ENCODE peak calls at places on chromosomes 3 and 15, in nine cellular contexts. One of them, this sample, is unnamed.

GRCh38 chr3:9903238-9903624 is 583 bp downstream of the IL17RE start:
- DNase-seq in T-cell: no peak
- DNase-seq in fibroblast of lung: peak; percentile 50
- DNase-seq in Right ventricle myocardium superior: no peak
- DNase-seq in T-helper 9 cell: no peak
- DNase-seq in GM03348: peak; percentile 74
- DNase-seq in chondrocyte: no peak
- DNase-seq in right cardiac atrium: no peak
- DNase-seq in KG1: no peak
- DNase-seq in this sample: no peak

GRCh38 chr3:152021951-152022461 is 148.6 kb downstream of the SUCNR1 start:
- DNase-seq in T-cell: no peak
- DNase-seq in fibroblast of lung: peak; percentile 70
- DNase-seq in Right ventricle myocardium superior: no peak
- DNase-seq in T-helper 9 cell: no peak
- DNase-seq in GM03348: peak; percentile 12
- DNase-seq in chondrocyte: no peak
- DNase-seq in right cardiac atrium: no peak
- DNase-seq in KG1: no peak
- DNase-seq in this sample: no peak

GRCh38 chr3:151328298-151329036 is 882 bp downstream of the P2RY13 start:
- DNase-seq in T-cell: peak; percentile 4
- DNase-seq in fibroblast of lung: no peak
- DNase-seq in Right ventricle myocardium superior: no peak
- DNase-seq in T-helper 9 cell: no peak
- DNase-seq in GM03348: peak; percentile 43
- DNase-seq in chondrocyte: no peak
- DNase-seq in right cardiac atrium: no peak
- DNase-seq in KG1: no peak
- DNase-seq in this sample: no peak

GRCh38 chr15:70856177-70856883 is 2.4 kb upstream of the LARP6 start:
- DNase-seq in T-cell: no peak
- DNase-seq in fibroblast of lung: peak; percentile 59
- DNase-seq in Right ventricle myocardium superior: no peak
- DNase-seq in T-helper 9 cell: no peak
- DNase-seq in GM03348: peak; percentile 43
- DNase-seq in chondrocyte: no peak
- DNase-seq in right cardiac atrium: no peak
- DNase-seq in KG1: no peak
- DNase-seq in this sample: no peak

GRCh38 chr3:195863121-195864061 is 45.0 kb downstream of the TNK2 start:
- DNase-seq in T-cell: peak; percentile 57
- DNase-seq in fibroblast of lung: peak; percentile 86
- DNase-seq in Right ventricle myocardium superior: peak; percentile 95
- DNase-seq in T-helper 9 cell: peak; percentile 49
- DNase-seq in GM03348: peak; percentile 82
- DNase-seq in chondrocyte: peak; percentile 97
- DNase-seq in right cardiac atrium: peak; percentile 96
- DNase-seq in KG1: no peak
- DNase-seq in this sample: peak; percentile 95

GRCh38 chr15:73941871-73942635 is 15.8 kb downstream of the LOXL1 start:
- DNase-seq in T-cell: no peak
- DNase-seq in fibroblast of lung: peak; percentile 55
- DNase-seq in Right ventricle myocardium superior: peak; percentile 36
- DNase-seq in T-helper 9 cell: no peak
- DNase-seq in GM03348: no peak
- DNase-seq in chondrocyte: peak; percentile 72
- DNase-seq in right cardiac atrium: no peak
- DNase-seq in KG1: no peak
- DNase-seq in this sample: no peak

GRCh38 chr15:40914013-40914412 is 15.1 kb upstream of the DLL4 start:
- DNase-seq in T-cell: no peak
- DNase-seq in fibroblast of lung: no peak
- DNase-seq in Right ventricle myocardium superior: no peak
- DNase-seq in T-helper 9 cell: no peak
- DNase-seq in GM03348: no peak
- DNase-seq in chondrocyte: no peak
- DNase-seq in right cardiac atrium: peak; percentile 9
- DNase-seq in KG1: no peak
- DNase-seq in this sample: no peak

GRCh38 chr3:158732856-158733200 is 571 bp upstream of the RARRES1 start:
- DNase-seq in T-cell: no peak
- DNase-seq in fibroblast of lung: no peak
- DNase-seq in Right ventricle myocardium superior: no peak
- DNase-seq in T-helper 9 cell: no peak
- DNase-seq in GM03348: no peak
- DNase-seq in chondrocyte: no peak
- DNase-seq in right cardiac atrium: no peak
- DNase-seq in KG1: no peak
- DNase-seq in this sample: peak; percentile 27

GRCh38 chr3:170387952-170388351 is 30.4 kb downstream of the SKIL start:
- DNase-seq in T-cell: no peak
- DNase-seq in fibroblast of lung: peak; percentile 16
- DNase-seq in Right ventricle myocardium superior: no peak
- DNase-seq in T-helper 9 cell: no peak
- DNase-seq in GM03348: peak; percentile 6
- DNase-seq in chondrocyte: no peak
- DNase-seq in right cardiac atrium: no peak
- DNase-seq in KG1: no peak
- DNase-seq in this sample: no peak

GRCh38 chr3:148075829-148076716 is 621.6 kb upstream of the AGTR1 start:
- DNase-seq in T-cell: no peak
- DNase-seq in fibroblast of lung: peak; percentile 62
- DNase-seq in Right ventricle myocardium superior: no peak
- DNase-seq in T-helper 9 cell: no peak
- DNase-seq in GM03348: peak; percentile 62
- DNase-seq in chondrocyte: no peak
- DNase-seq in right cardiac atrium: no peak
- DNase-seq in KG1: no peak
- DNase-seq in this sample: no peak

GRCh38 chr3:112699436-112699978 is 58.6 kb upstream of the CCDC80 start:
- DNase-seq in T-cell: no peak
- DNase-seq in fibroblast of lung: peak; percentile 87
- DNase-seq in Right ventricle myocardium superior: no peak
- DNase-seq in T-helper 9 cell: no peak
- DNase-seq in GM03348: peak; percentile 10
- DNase-seq in chondrocyte: no peak
- DNase-seq in right cardiac atrium: no peak
- DNase-seq in KG1: no peak
- DNase-seq in this sample: no peak

GRCh38 chr3:141431411-141432378 is 55.1 kb upstream of the RASA2 start:
- DNase-seq in T-cell: no peak
- DNase-seq in fibroblast of lung: no peak
- DNase-seq in Right ventricle myocardium superior: no peak
- DNase-seq in T-helper 9 cell: no peak
- DNase-seq in GM03348: no peak
- DNase-seq in chondrocyte: no peak
- DNase-seq in right cardiac atrium: no peak
- DNase-seq in KG1: no peak
- DNase-seq in this sample: no peak

GRCh38 chr3:132641837-132642538 is 17.6 kb downstream of the ACAD11 start:
- DNase-seq in T-cell: no peak
- DNase-seq in fibroblast of lung: peak; percentile 43
- DNase-seq in Right ventricle myocardium superior: no peak
- DNase-seq in T-helper 9 cell: no peak
- DNase-seq in GM03348: peak; percentile 73
- DNase-seq in chondrocyte: no peak
- DNase-seq in right cardiac atrium: no peak
- DNase-seq in KG1: no peak
- DNase-seq in this sample: no peak

GRCh38 chr3:139317660-139318430 is 26.0 kb upstream of the MRPS22 start:
- DNase-seq in T-cell: no peak
- DNase-seq in fibroblast of lung: no peak
- DNase-seq in Right ventricle myocardium superior: no peak
- DNase-seq in T-helper 9 cell: no peak
- DNase-seq in GM03348: no peak
- DNase-seq in chondrocyte: no peak
- DNase-seq in right cardiac atrium: no peak
- DNase-seq in KG1: no peak
- DNase-seq in this sample: no peak

GRCh38 chr3:193391902-193392301 is 13.3 kb upstream of the ATP13A5 start:
- DNase-seq in T-cell: no peak
- DNase-seq in fibroblast of lung: peak; percentile 89
- DNase-seq in Right ventricle myocardium superior: no peak
- DNase-seq in T-helper 9 cell: no peak
- DNase-seq in GM03348: no peak
- DNase-seq in chondrocyte: no peak
- DNase-seq in right cardiac atrium: no peak
- DNase-seq in KG1: no peak
- DNase-seq in this sample: no peak

GRCh38 chr15:80777137-80777536 is 2.0 kb upstream of the CEMIP start:
- DNase-seq in T-cell: no peak
- DNase-seq in fibroblast of lung: peak; percentile 79
- DNase-seq in Right ventricle myocardium superior: peak; percentile 61
- DNase-seq in T-helper 9 cell: no peak
- DNase-seq in GM03348: peak; percentile 86
- DNase-seq in chondrocyte: no peak
- DNase-seq in right cardiac atrium: peak; percentile 58
- DNase-seq in KG1: no peak
- DNase-seq in this sample: no peak

GRCh38 chr3:21484323-21485154 is 266.5 kb downstream of the ZNF385D start:
- DNase-seq in T-cell: no peak
- DNase-seq in fibroblast of lung: peak; percentile 71
- DNase-seq in Right ventricle myocardium superior: peak; percentile 40
- DNase-seq in T-helper 9 cell: no peak
- DNase-seq in GM03348: peak; percentile 61
- DNase-seq in chondrocyte: no peak
- DNase-seq in right cardiac atrium: no peak
- DNase-seq in KG1: no peak
- DNase-seq in this sample: peak; percentile 61

GRCh38 chr3:154795582-154795981 is 284.5 kb upstream of the MME start:
- DNase-seq in T-cell: no peak
- DNase-seq in fibroblast of lung: peak; percentile 95
- DNase-seq in Right ventricle myocardium superior: no peak
- DNase-seq in T-helper 9 cell: no peak
- DNase-seq in GM03348: peak; percentile 69
- DNase-seq in chondrocyte: no peak
- DNase-seq in right cardiac atrium: no peak
- DNase-seq in KG1: no peak
- DNase-seq in this sample: no peak

GRCh38 chr3:37751967-37752660 is 109.6 kb upstream of the CTDSPL start:
- DNase-seq in T-cell: no peak
- DNase-seq in fibroblast of lung: no peak
- DNase-seq in Right ventricle myocardium superior: no peak
- DNase-seq in T-helper 9 cell: no peak
- DNase-seq in GM03348: no peak
- DNase-seq in chondrocyte: no peak
- DNase-seq in right cardiac atrium: no peak
- DNase-seq in KG1: no peak
- DNase-seq in this sample: peak; percentile 74

GRCh38 chr3:128155614-128156360 is 2.5 kb downstream of the EEFSEC start:
- DNase-seq in T-cell: no peak
- DNase-seq in fibroblast of lung: no peak
- DNase-seq in Right ventricle myocardium superior: no peak
- DNase-seq in T-helper 9 cell: no peak
- DNase-seq in GM03348: no peak
- DNase-seq in chondrocyte: no peak
- DNase-seq in right cardiac atrium: no peak
- DNase-seq in KG1: no peak
- DNase-seq in this sample: no peak

GRCh38 chr3:8363200-8363599 is 138.4 kb upstream of the LMCD1 start:
- DNase-seq in T-cell: no peak
- DNase-seq in fibroblast of lung: no peak
- DNase-seq in Right ventricle myocardium superior: no peak
- DNase-seq in T-helper 9 cell: no peak
- DNase-seq in GM03348: no peak
- DNase-seq in chondrocyte: no peak
- DNase-seq in right cardiac atrium: no peak
- DNase-seq in KG1: no peak
- DNase-seq in this sample: no peak

GRCh38 chr3:84959470-84960380 is 936 bp downstream of the CADM2 start:
- DNase-seq in T-cell: no peak
- DNase-seq in fibroblast of lung: no peak
- DNase-seq in Right ventricle myocardium superior: no peak
- DNase-seq in T-helper 9 cell: no peak
- DNase-seq in GM03348: peak; percentile 5
- DNase-seq in chondrocyte: no peak
- DNase-seq in right cardiac atrium: no peak
- DNase-seq in KG1: no peak
- DNase-seq in this sample: peak; percentile 66

GRCh38 chr3:177932750-177933660 is 603.2 kb upstream of the KCNMB2 start:
- DNase-seq in T-cell: no peak
- DNase-seq in fibroblast of lung: peak; percentile 88
- DNase-seq in Right ventricle myocardium superior: no peak
- DNase-seq in T-helper 9 cell: no peak
- DNase-seq in GM03348: peak; percentile 15
- DNase-seq in chondrocyte: no peak
- DNase-seq in right cardiac atrium: no peak
- DNase-seq in KG1: no peak
- DNase-seq in this sample: no peak

GRCh38 chr15:31867536-31868442 is 162.5 kb upstream of the CHRNA7 start:
- DNase-seq in T-cell: peak; percentile 44
- DNase-seq in fibroblast of lung: peak; percentile 27
- DNase-seq in Right ventricle myocardium superior: peak; percentile 65
- DNase-seq in T-helper 9 cell: peak; percentile 54
- DNase-seq in GM03348: peak; percentile 73
- DNase-seq in chondrocyte: no peak
- DNase-seq in right cardiac atrium: peak; percentile 85
- DNase-seq in KG1: peak; percentile 16
- DNase-seq in this sample: peak; percentile 84

GRCh38 chr15:93118904-93119303 is 29.9 kb upstream of the RGMA start:
- DNase-seq in T-cell: no peak
- DNase-seq in fibroblast of lung: no peak
- DNase-seq in Right ventricle myocardium superior: no peak
- DNase-seq in T-helper 9 cell: no peak
- DNase-seq in GM03348: no peak
- DNase-seq in chondrocyte: no peak
- DNase-seq in right cardiac atrium: no peak
- DNase-seq in KG1: no peak
- DNase-seq in this sample: no peak

GRCh38 chr3:54168451-54168850 is 46.1 kb downstream of the CACNA2D3 start:
- DNase-seq in T-cell: no peak
- DNase-seq in fibroblast of lung: no peak
- DNase-seq in Right ventricle myocardium superior: no peak
- DNase-seq in T-helper 9 cell: no peak
- DNase-seq in GM03348: no peak
- DNase-seq in chondrocyte: no peak
- DNase-seq in right cardiac atrium: no peak
- DNase-seq in KG1: no peak
- DNase-seq in this sample: no peak

GRCh38 chr3:33438871-33439270 is 1.3 kb downstream of the UBP1 start:
- DNase-seq in T-cell: no peak
- DNase-seq in fibroblast of lung: no peak
- DNase-seq in Right ventricle myocardium superior: no peak
- DNase-seq in T-helper 9 cell: no peak
- DNase-seq in GM03348: peak; percentile 15
- DNase-seq in chondrocyte: no peak
- DNase-seq in right cardiac atrium: no peak
- DNase-seq in KG1: no peak
- DNase-seq in this sample: no peak

GRCh38 chr15:74345051-74345450 is 22.4 kb downstream of the CYP11A1 start:
- DNase-seq in T-cell: no peak
- DNase-seq in fibroblast of lung: peak; percentile 69
- DNase-seq in Right ventricle myocardium superior: no peak
- DNase-seq in T-helper 9 cell: no peak
- DNase-seq in GM03348: no peak
- DNase-seq in chondrocyte: no peak
- DNase-seq in right cardiac atrium: no peak
- DNase-seq in KG1: no peak
- DNase-seq in this sample: no peak

GRCh38 chr15:68581725-68582124 is 2.9 kb downstream of the CORO2B start:
- DNase-seq in T-cell: no peak
- DNase-seq in fibroblast of lung: no peak
- DNase-seq in Right ventricle myocardium superior: peak; percentile 63
- DNase-seq in T-helper 9 cell: no peak
- DNase-seq in GM03348: no peak
- DNase-seq in chondrocyte: peak; percentile 68
- DNase-seq in right cardiac atrium: no peak
- DNase-seq in KG1: no peak
- DNase-seq in this sample: peak; percentile 7

GRCh38 chr15:78035861-78036476 is 41.5 kb downstream of the TBC1D2B start:
- DNase-seq in T-cell: no peak
- DNase-seq in fibroblast of lung: no peak
- DNase-seq in Right ventricle myocardium superior: no peak
- DNase-seq in T-helper 9 cell: no peak
- DNase-seq in GM03348: no peak
- DNase-seq in chondrocyte: no peak
- DNase-seq in right cardiac atrium: no peak
- DNase-seq in KG1: no peak
- DNase-seq in this sample: no peak

GRCh38 chr15:40787344-40787841 is 17.6 kb downstream of the C15orf62 start:
- DNase-seq in T-cell: peak; percentile 53
- DNase-seq in fibroblast of lung: peak; percentile 91
- DNase-seq in Right ventricle myocardium superior: no peak
- DNase-seq in T-helper 9 cell: peak; percentile 24
- DNase-seq in GM03348: peak; percentile 65
- DNase-seq in chondrocyte: no peak
- DNase-seq in right cardiac atrium: no peak
- DNase-seq in KG1: no peak
- DNase-seq in this sample: no peak